ENCODE peak calls at places on chromosomes 12 and 14, in six cellular contexts. P is A549, G is GM23338, H is GM12878, R is SK-N-SH, U is HCT116. I is an unnamed sample.

GRCh38 chr14:57291692-57292647 is 23.2 kb downstream of the AP5M1 start:
- DNase-seq in P (no peak), R (no peak), G (no peak), U (no peak), H (no peak), I (no peak)

GRCh38 chr12:54749191-54749818 is 101.1 kb upstream of the DCD start:
- DNase-seq in P (peak), G (peak), R (peak), H (peak), U (peak), I (peak)

GRCh38 chr14:55838529-55839052 is 258.6 kb downstream of the KTN1 start:
- DNase-seq in U (no peak), R (no peak), G (no peak), H (no peak), P (no peak), I (no peak)

GRCh38 chr14:51977075-51977474 is 12.3 kb upstream of the RTRAF start:
- DNase-seq in H (no peak), U (no peak), G (no peak), R (no peak), P (no peak), I (no peak)

GRCh38 chr14:58765843-58766242 is 128.1 kb downstream of the DACT1 start:
- DNase-seq in G (no peak), R (no peak), U (no peak), P (no peak), H (no peak), I (no peak)

GRCh38 chr14:64082837-64083236 is 211.3 kb downstream of the ESR2 start:
- DNase-seq in R (no peak), P (no peak), H (no peak), G (no peak), U (no peak), I (no peak)

GRCh38 chr12:76346798-76347420 is 1.3 kb downstream of the BBS10 start:
- DNase-seq in G (no peak), H (peak), P (no peak), R (peak), U (no peak), I (no peak)

GRCh38 chr12:53251477-53252348 is 16.4 kb upstream of the ESPL1 start:
- DNase-seq in R (peak), P (peak), G (peak), U (peak), H (peak), I (peak)

GRCh38 chr12:114403044-114403689 is 2.8 kb downstream of the TBX5 start:
- DNase-seq in P (no peak), U (no peak), G (peak), H (no peak), R (peak), I (no peak)

GRCh38 chr14:30656190-30656632 is 34.1 kb downstream of the SCFD1 start:
- DNase-seq in P (peak), U (peak), R (peak), G (peak), H (peak), I (peak)

GRCh38 chr12:101027200-101027599 is 182.8 kb downstream of the SLC5A8 start:
- DNase-seq in P (no peak), R (no peak), H (no peak), U (no peak), G (peak), I (no peak)

GRCh38 chr12:107641154-107641553 is 44.4 kb upstream of the PWP1 start:
- DNase-seq in R (no peak), H (no peak), U (no peak), P (no peak), G (no peak), I (no peak)

GRCh38 chr14:104603623-104604401 is 760 bp downstream of the TMEM179 start:
- DNase-seq in U (no peak), H (no peak), R (peak), P (no peak), G (peak), I (no peak)

GRCh38 chr14:105069887-105070759 is 4.9 kb upstream of the GPR132 start:
- DNase-seq in H (peak), G (no peak), U (no peak), R (no peak), P (no peak), I (no peak)

GRCh38 chr14:52900731-52901130 is 50.1 kb downstream of the FERMT2 start:
- DNase-seq in P (no peak), R (no peak), U (no peak), G (no peak), H (no peak), I (no peak)

GRCh38 chr12:27901959-27902358 is 70.6 kb downstream of the PTHLH start:
- DNase-seq in H (no peak), G (no peak), P (no peak), R (no peak), U (no peak), I (no peak)

GRCh38 chr12:132275110-132275531 is 54.3 kb downstream of the GALNT9 start:
- DNase-seq in R (peak), G (peak), H (no peak), P (peak), U (peak), I (no peak)

GRCh38 chr12:54708836-54709235 is 60.7 kb upstream of the DCD start:
- DNase-seq in U (no peak), H (no peak), G (no peak), P (no peak), R (no peak), I (no peak)

GRCh38 chr12:4145990-4146859 is 127.3 kb upstream of the CCND2 start:
- DNase-seq in U (no peak), P (no peak), G (no peak), R (no peak), H (peak), I (no peak)

GRCh38 chr12:1830981-1831930 is 10.9 kb downstream of the LRTM2 start:
- DNase-seq in P (no peak), R (peak), U (no peak), H (no peak), G (peak), I (no peak)

GRCh38 chr12:88600272-88600671 is 20.0 kb upstream of the KITLG start:
- DNase-seq in G (no peak), U (no peak), R (no peak), P (no peak), H (no peak), I (no peak)

GRCh38 chr12:62955678-62956077 is 20.7 kb upstream of the PPM1H start:
- DNase-seq in U (no peak), R (no peak), P (no peak), G (no peak), H (no peak), I (no peak)

GRCh38 chr12:122893208-122894151 is 2.4 kb downstream of the VPS37B start:
- DNase-seq in G (no peak), P (no peak), H (no peak), R (no peak), U (no peak), I (no peak)

GRCh38 chr12:5170894-5171293 is 127.2 kb downstream of the KCNA5 start:
- DNase-seq in R (no peak), H (no peak), U (no peak), P (no peak), G (no peak), I (no peak)

GRCh38 chr12:94140556-94140955 is 7.8 kb upstream of the PLXNC1 start:
- DNase-seq in R (peak), G (peak), H (no peak), U (peak), P (no peak), I (no peak)

GRCh38 chr12:117334855-117335587 is 26.4 kb downstream of the NOS1 start:
- DNase-seq in G (no peak), R (no peak), P (no peak), H (no peak), U (no peak), I (no peak)

GRCh38 chr12:71476513-71476912 is 36.9 kb downstream of the LGR5 start:
- DNase-seq in U (no peak), P (no peak), H (no peak), R (no peak), G (no peak), I (no peak)

GRCh38 chr12:67647547-67648305 is 819 bp upstream of the DYRK2 start:
- DNase-seq in P (peak), U (peak), H (no peak), R (peak), G (peak), I (no peak)

GRCh38 chr14:73741386-73741875 is 27.2 kb upstream of the PNMA1 start:
- DNase-seq in U (no peak), P (no peak), H (no peak), R (peak), G (peak), I (no peak)

GRCh38 chr14:75811136-75811839 is 150.2 kb downstream of the TTLL5 start:
- DNase-seq in R (no peak), H (no peak), G (no peak), P (no peak), U (no peak), I (no peak)

GRCh38 chr14:38404616-38405015 is 148.7 kb upstream of the CLEC14A start:
- DNase-seq in U (no peak), P (no peak), H (no peak), G (no peak), R (no peak), I (no peak)

GRCh38 chr14:87309557-87309956 is 683.4 kb downstream of the GALC start:
- DNase-seq in P (no peak), G (no peak), R (no peak), U (no peak), H (no peak), I (no peak)

GRCh38 chr14:68394113-68394718 is 398.7 kb downstream of the ZFP36L1 start:
- DNase-seq in H (no peak), R (no peak), G (no peak), U (no peak), P (no peak), I (no peak)

GRCh38 chr12:108304633-108305032 is 34.5 kb downstream of the CMKLR1 start:
- DNase-seq in U (no peak), R (peak), H (no peak), P (no peak), G (peak), I (no peak)

DNA sequence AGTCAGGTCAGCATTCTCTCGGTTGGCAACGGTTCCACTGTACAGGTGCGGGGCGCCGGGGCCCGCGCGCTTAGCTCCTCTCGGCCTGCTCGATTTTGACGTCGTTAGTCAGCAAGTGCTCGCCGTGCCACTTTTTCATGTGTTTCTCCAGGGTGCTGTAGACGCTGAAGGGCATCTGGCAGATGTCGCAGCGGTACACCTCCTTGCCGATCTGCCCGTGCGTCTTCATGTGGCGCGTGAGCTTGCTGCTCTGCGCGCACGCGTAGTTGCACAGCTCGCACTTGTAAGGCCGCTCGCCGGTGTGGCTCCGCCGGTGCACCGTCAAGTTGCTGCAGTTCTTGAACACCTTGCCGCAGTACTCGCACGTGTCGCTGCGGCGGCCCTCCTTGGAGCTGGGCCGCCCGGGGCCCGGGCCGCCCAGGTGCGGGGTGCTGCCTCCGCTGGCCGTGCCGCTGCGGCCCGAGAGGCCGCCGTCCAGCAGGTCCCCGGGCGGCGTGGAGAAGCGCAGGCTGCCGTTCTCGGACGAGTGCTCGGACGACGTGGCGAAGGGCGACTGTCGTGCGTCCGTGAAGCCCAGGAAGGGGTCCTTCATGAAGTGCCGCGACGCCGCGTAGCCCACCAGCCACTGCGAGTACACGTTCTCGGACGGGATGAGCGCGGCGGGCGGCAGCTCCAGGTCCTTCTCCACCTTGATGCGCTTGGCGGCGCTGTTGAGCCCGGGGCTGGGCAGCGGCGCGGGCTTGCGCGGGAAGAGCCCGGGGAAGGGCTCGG is 97.7 kb downstream of the BCL11B start:
- DNase-seq in G (peak), U (no peak), H (no peak), R (no peak), P (no peak), I (no peak)
- TF ChIP-seq CTCF in G (peak), U (no peak), H (no peak), R (no peak), P (no peak), I (no peak)

DNA sequence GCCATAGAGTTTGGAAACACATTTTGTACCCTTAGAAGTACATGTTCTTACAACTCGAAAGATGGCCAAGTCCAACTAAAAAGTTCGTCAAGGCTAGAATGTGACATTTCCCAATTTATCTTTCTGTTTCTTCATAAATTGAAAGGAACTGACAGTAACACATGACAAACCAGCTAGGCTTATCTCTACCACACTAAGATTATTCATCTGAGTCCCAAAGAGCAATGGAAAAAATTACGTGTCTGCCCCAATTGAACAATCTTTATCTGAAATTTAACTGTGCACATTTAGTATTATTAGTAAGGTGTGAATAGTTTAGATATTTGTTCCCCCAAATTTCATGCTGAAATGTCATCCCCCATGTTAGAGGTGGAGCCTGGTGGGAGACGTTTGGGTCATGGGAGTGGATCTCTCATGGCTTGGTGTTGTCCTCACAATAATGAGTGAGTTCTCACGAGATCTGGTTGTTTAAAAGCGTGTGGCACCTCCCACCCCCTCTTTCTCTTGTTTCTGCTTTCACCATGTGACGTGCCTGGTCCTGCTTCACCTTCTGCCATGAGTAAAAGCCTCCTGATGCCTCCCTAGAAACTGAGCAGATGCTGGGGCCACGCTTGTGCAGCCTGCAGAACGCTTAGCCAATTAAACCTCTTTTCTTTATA is 13.3 kb downstream of the CPM start:
- DNase-seq in R (no peak), G (no peak), U (no peak), H (no peak), P (no peak), I (no peak)
- TF ChIP-seq REST in R (no peak), G (no peak), U (no peak), H (no peak), P (no peak), I (no peak)

DNA sequence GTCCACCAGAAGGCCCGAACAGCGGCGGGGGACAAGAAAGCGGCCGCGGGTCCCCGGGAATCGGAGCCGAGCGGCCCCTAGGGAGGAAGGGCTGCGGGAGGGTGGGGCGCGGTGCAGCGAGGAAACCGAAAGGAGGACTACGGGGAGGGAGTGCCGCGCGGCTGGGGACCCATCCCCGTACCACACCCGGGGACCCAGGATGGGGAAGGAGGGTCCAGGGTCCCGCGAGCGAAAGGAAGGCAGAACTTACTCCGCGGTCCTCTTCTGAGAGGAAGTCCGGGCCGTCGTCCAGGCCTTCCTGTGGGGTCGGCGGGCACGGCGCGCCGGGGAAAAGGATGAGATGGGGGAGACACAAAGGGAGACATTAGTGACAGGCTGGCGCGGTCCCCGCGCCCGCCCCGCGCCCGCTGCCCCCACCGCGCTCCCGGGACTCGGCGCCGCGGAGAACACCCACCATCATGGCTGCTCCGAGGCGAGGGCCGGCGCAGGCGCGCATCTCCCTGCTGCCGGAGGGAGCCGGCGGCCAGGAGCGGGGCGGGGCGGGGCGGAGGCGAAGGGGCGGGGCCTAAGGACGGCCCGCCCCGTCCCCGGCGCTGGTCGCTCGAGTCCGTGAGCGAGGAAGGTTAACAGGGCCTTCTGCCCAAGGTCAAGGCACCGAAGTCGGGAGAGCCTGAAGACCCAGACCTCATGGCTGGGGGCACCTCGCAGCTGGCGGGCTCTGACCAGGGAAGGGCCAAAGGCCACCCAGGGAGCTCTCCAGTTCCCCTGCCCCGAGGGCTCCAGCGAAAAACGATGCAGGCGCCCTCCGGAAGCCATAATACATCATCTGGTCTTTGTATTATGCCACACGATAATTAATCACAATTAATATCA is at the start of gene SNX6:
- DNase-seq in R (peak), P (peak), G (peak), U (peak), H (no peak), I (no peak)
- TF ChIP-seq CTCF in R (no peak), P (no peak), G (no peak), U (no peak), H (no peak), I (no peak)

GRCh38 chr12:57420482-57420881 is 10.4 kb downstream of the R3HDM2 start:
- DNase-seq in U (no peak), H (no peak), G (no peak), P (no peak), R (no peak), I (no peak)
- TF ChIP-seq REST in U (no peak), H (no peak), G (no peak), P (no peak), R (no peak), I (no peak)

DNA sequence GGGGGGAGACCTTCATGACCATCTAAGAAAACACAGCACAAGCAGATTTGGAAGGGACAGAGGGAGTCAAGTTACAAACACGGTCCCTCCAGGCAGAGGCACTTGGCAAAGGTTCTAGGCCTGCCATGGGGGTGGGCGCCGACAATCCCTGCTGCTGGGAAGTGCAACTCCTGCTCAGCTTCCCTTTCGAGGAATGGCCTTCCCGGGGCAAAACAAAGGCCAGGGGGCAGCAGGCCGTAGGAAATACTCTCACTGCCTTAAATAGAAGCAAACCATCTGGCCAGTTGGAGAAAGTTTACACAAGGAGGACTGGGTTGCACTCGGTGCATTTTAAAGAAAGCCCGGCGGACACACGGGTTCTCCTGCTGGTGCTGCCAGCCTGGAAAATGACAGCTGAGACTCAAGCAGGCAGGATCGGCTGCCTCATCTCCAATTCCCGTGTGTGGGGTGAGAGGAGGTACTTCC is 65.8 kb downstream of the ITPK1 start:
- DNase-seq in R (no peak), P (no peak), U (no peak), H (no peak), G (no peak), I (no peak)
- TF ChIP-seq CTCF in R (no peak), P (no peak), U (no peak), H (no peak), G (no peak), I (no peak)

GRCh38 chr12:95978774-95979173 is 17.4 kb downstream of the HAL start:
- DNase-seq in P (no peak), G (no peak), R (no peak), U (no peak), H (no peak), I (no peak)

GRCh38 chr12:95977764-95978305 is 18.3 kb downstream of the HAL start:
- DNase-seq in U (no peak), R (no peak), P (no peak), H (no peak), G (no peak), I (no peak)

GRCh38 chr12:95976416-95976832 is 19.7 kb downstream of the HAL start:
- DNase-seq in G (no peak), U (no peak), R (no peak), H (no peak), P (no peak), I (no peak)

GRCh38 chr12:95980437-95980836 is 15.7 kb downstream of the HAL start:
- DNase-seq in R (no peak), P (no peak), H (no peak), U (no peak), G (no peak), I (no peak)

GRCh38 chr12:95978351-95978750 is 17.8 kb downstream of the HAL start:
- DNase-seq in G (no peak), H (no peak), R (no peak), P (no peak), U (no peak), I (no peak)
- TF ChIP-seq REST in G (no peak), H (no peak), R (no peak), P (no peak), U (no peak), I (no peak)

I was measured in Panc1.